ENCODE peak calls at places on chromosomes 4 and X, in six cellular contexts. One of them, this sample, is unnamed.

GRCh38 chr4:13998850-13999249 is 371.3 kb upstream of the BOD1L1 start:
- DNase-seq in AG20443: no peak
- DNase-seq in aorta: no peak
- DNase-seq in activated CD4-positive, alpha-beta T cell treated with anti-CD3 and anti-CD28 coated beads, Interleukin-2, amount 50 U/mL, for 1 hour: no peak
- DNase-seq in T-helper 2 cell: no peak
- DNase-seq in lower lobe of right lung: no peak
- DNase-seq in this sample: no peak

GRCh38 chrX:130173190-130173895 is 1.6 kb downstream of the RAB33A start:
- DNase-seq in AG20443: peak
- DNase-seq in activated CD4-positive, alpha-beta T cell treated with anti-CD3 and anti-CD28 coated beads, Interleukin-2, amount 50 U/mL, for 1 hour: no peak
- DNase-seq in lower lobe of right lung: no peak
- DNase-seq in aorta: no peak
- DNase-seq in T-helper 2 cell: no peak
- DNase-seq in this sample: peak

GRCh38 chrX:72029473-72030411 is 102.0 kb downstream of the RTL5 start:
- DNase-seq in lower lobe of right lung: no peak
- DNase-seq in AG20443: peak
- DNase-seq in activated CD4-positive, alpha-beta T cell treated with anti-CD3 and anti-CD28 coated beads, Interleukin-2, amount 50 U/mL, for 1 hour: no peak
- DNase-seq in T-helper 2 cell: no peak
- DNase-seq in aorta: peak
- DNase-seq in this sample: peak

GRCh38 chr4:175308236-175308635 is 390.1 kb downstream of the ADAM29 start:
- DNase-seq in activated CD4-positive, alpha-beta T cell treated with anti-CD3 and anti-CD28 coated beads, Interleukin-2, amount 50 U/mL, for 1 hour: no peak
- DNase-seq in AG20443: peak
- DNase-seq in T-helper 2 cell: no peak
- DNase-seq in aorta: no peak
- DNase-seq in lower lobe of right lung: no peak
- DNase-seq in this sample: no peak

GRCh38 chr4:2846172-2846571 is 2.5 kb downstream of the ADD1 start:
- DNase-seq in lower lobe of right lung: no peak
- DNase-seq in AG20443: no peak
- DNase-seq in T-helper 2 cell: no peak
- DNase-seq in aorta: no peak
- DNase-seq in activated CD4-positive, alpha-beta T cell treated with anti-CD3 and anti-CD28 coated beads, Interleukin-2, amount 50 U/mL, for 1 hour: no peak
- DNase-seq in this sample: no peak

GRCh38 chr4:183355405-183355804 is 33.2 kb upstream of the CLDN24 start:
- DNase-seq in T-helper 2 cell: no peak
- DNase-seq in activated CD4-positive, alpha-beta T cell treated with anti-CD3 and anti-CD28 coated beads, Interleukin-2, amount 50 U/mL, for 1 hour: no peak
- DNase-seq in lower lobe of right lung: no peak
- DNase-seq in AG20443: peak
- DNase-seq in aorta: no peak
- DNase-seq in this sample: no peak

GRCh38 chr4:154329268-154329858 is 162.2 kb downstream of the DCHS2 start:
- DNase-seq in AG20443: peak
- DNase-seq in activated CD4-positive, alpha-beta T cell treated with anti-CD3 and anti-CD28 coated beads, Interleukin-2, amount 50 U/mL, for 1 hour: no peak
- DNase-seq in T-helper 2 cell: no peak
- DNase-seq in lower lobe of right lung: no peak
- DNase-seq in aorta: no peak
- DNase-seq in this sample: peak

GRCh38 chrX:103431316-103431715 is 55.0 kb downstream of the BEX3 start:
- DNase-seq in lower lobe of right lung: no peak
- DNase-seq in AG20443: peak
- DNase-seq in aorta: no peak
- DNase-seq in activated CD4-positive, alpha-beta T cell treated with anti-CD3 and anti-CD28 coated beads, Interleukin-2, amount 50 U/mL, for 1 hour: no peak
- DNase-seq in T-helper 2 cell: no peak
- DNase-seq in this sample: no peak

GRCh38 chr4:189143255-189143654 is 797.4 kb upstream of the FRG1 start:
- DNase-seq in AG20443: no peak
- DNase-seq in activated CD4-positive, alpha-beta T cell treated with anti-CD3 and anti-CD28 coated beads, Interleukin-2, amount 50 U/mL, for 1 hour: no peak
- DNase-seq in lower lobe of right lung: no peak
- DNase-seq in aorta: no peak
- DNase-seq in T-helper 2 cell: no peak
- DNase-seq in this sample: peak

GRCh38 chr4:47531241-47531953 is 46.3 kb downstream of the ATP10D start:
- DNase-seq in lower lobe of right lung: no peak
- DNase-seq in aorta: no peak
- DNase-seq in activated CD4-positive, alpha-beta T cell treated with anti-CD3 and anti-CD28 coated beads, Interleukin-2, amount 50 U/mL, for 1 hour: peak
- DNase-seq in AG20443: peak
- DNase-seq in T-helper 2 cell: peak
- DNase-seq in this sample: peak

GRCh38 chrX:123626962-123627361 is 105.9 kb downstream of the THOC2 start:
- DNase-seq in AG20443: peak
- DNase-seq in activated CD4-positive, alpha-beta T cell treated with anti-CD3 and anti-CD28 coated beads, Interleukin-2, amount 50 U/mL, for 1 hour: no peak
- DNase-seq in aorta: no peak
- DNase-seq in lower lobe of right lung: no peak
- DNase-seq in T-helper 2 cell: no peak
- DNase-seq in this sample: no peak

GRCh38 chr4:138182838-138183426 is 59.2 kb downstream of the SLC7A11 start:
- DNase-seq in AG20443: peak
- DNase-seq in aorta: no peak
- DNase-seq in T-helper 2 cell: no peak
- DNase-seq in lower lobe of right lung: no peak
- DNase-seq in activated CD4-positive, alpha-beta T cell treated with anti-CD3 and anti-CD28 coated beads, Interleukin-2, amount 50 U/mL, for 1 hour: no peak
- DNase-seq in this sample: peak

GRCh38 chrX:24876782-24877315 is 138.9 kb downstream of the ARX start:
- DNase-seq in activated CD4-positive, alpha-beta T cell treated with anti-CD3 and anti-CD28 coated beads, Interleukin-2, amount 50 U/mL, for 1 hour: no peak
- DNase-seq in T-helper 2 cell: no peak
- DNase-seq in AG20443: no peak
- DNase-seq in aorta: no peak
- DNase-seq in lower lobe of right lung: no peak
- DNase-seq in this sample: no peak

GRCh38 chr4:98601719-98602118 is 56.7 kb downstream of the TSPAN5 start:
- DNase-seq in aorta: no peak
- DNase-seq in lower lobe of right lung: no peak
- DNase-seq in activated CD4-positive, alpha-beta T cell treated with anti-CD3 and anti-CD28 coated beads, Interleukin-2, amount 50 U/mL, for 1 hour: no peak
- DNase-seq in T-helper 2 cell: no peak
- DNase-seq in AG20443: no peak
- DNase-seq in this sample: no peak

GRCh38 chr4:183563874-183564273 is 59.0 kb downstream of the ING2 start:
- DNase-seq in T-helper 2 cell: no peak
- DNase-seq in aorta: no peak
- DNase-seq in AG20443: peak
- DNase-seq in activated CD4-positive, alpha-beta T cell treated with anti-CD3 and anti-CD28 coated beads, Interleukin-2, amount 50 U/mL, for 1 hour: no peak
- DNase-seq in lower lobe of right lung: no peak
- DNase-seq in this sample: no peak

GRCh38 chr4:131721883-131722282 is 1427.2 kb upstream of the PCDH10 start:
- DNase-seq in AG20443: no peak
- DNase-seq in activated CD4-positive, alpha-beta T cell treated with anti-CD3 and anti-CD28 coated beads, Interleukin-2, amount 50 U/mL, for 1 hour: no peak
- DNase-seq in T-helper 2 cell: no peak
- DNase-seq in aorta: no peak
- DNase-seq in lower lobe of right lung: no peak
- DNase-seq in this sample: no peak

GRCh38 chrX:72477787-72478186 is 94.9 kb downstream of the HDAC8 start:
- DNase-seq in T-helper 2 cell: no peak
- DNase-seq in AG20443: no peak
- DNase-seq in activated CD4-positive, alpha-beta T cell treated with anti-CD3 and anti-CD28 coated beads, Interleukin-2, amount 50 U/mL, for 1 hour: no peak
- DNase-seq in aorta: no peak
- DNase-seq in lower lobe of right lung: no peak
- DNase-seq in this sample: no peak

GRCh38 chrX:136577562-136577961 is 45.5 kb downstream of the VGLL1 start:
- DNase-seq in AG20443: peak
- DNase-seq in activated CD4-positive, alpha-beta T cell treated with anti-CD3 and anti-CD28 coated beads, Interleukin-2, amount 50 U/mL, for 1 hour: peak
- DNase-seq in T-helper 2 cell: peak
- DNase-seq in aorta: peak
- DNase-seq in lower lobe of right lung: peak
- DNase-seq in this sample: peak

GRCh38 chr4:138632856-138633255 is 382.7 kb upstream of the NOCT start:
- DNase-seq in aorta: no peak
- DNase-seq in lower lobe of right lung: no peak
- DNase-seq in AG20443: peak
- DNase-seq in activated CD4-positive, alpha-beta T cell treated with anti-CD3 and anti-CD28 coated beads, Interleukin-2, amount 50 U/mL, for 1 hour: no peak
- DNase-seq in T-helper 2 cell: no peak
- DNase-seq in this sample: no peak

GRCh38 chrX:140712413-140713173 is 3.0 kb downstream of the LINC00632 start:
- DNase-seq in lower lobe of right lung: peak
- DNase-seq in activated CD4-positive, alpha-beta T cell treated with anti-CD3 and anti-CD28 coated beads, Interleukin-2, amount 50 U/mL, for 1 hour: peak
- DNase-seq in AG20443: peak
- DNase-seq in aorta: peak
- DNase-seq in T-helper 2 cell: peak
- DNase-seq in this sample: peak

GRCh38 chrX:1162119-1162916 is 50.1 kb downstream of the CRLF2 start:
- DNase-seq in lower lobe of right lung: no peak
- DNase-seq in activated CD4-positive, alpha-beta T cell treated with anti-CD3 and anti-CD28 coated beads, Interleukin-2, amount 50 U/mL, for 1 hour: no peak
- DNase-seq in T-helper 2 cell: no peak
- DNase-seq in aorta: no peak
- DNase-seq in AG20443: no peak
- DNase-seq in this sample: no peak

GRCh38 chr4:39178706-39179105 is 3.6 kb upstream of the WDR19 start:
- DNase-seq in T-helper 2 cell: no peak
- DNase-seq in AG20443: no peak
- DNase-seq in activated CD4-positive, alpha-beta T cell treated with anti-CD3 and anti-CD28 coated beads, Interleukin-2, amount 50 U/mL, for 1 hour: no peak
- DNase-seq in lower lobe of right lung: no peak
- DNase-seq in aorta: no peak
- DNase-seq in this sample: no peak

GRCh38 chrX:34656467-34656841 is 631 bp downstream of the TMEM47 start:
- DNase-seq in lower lobe of right lung: no peak
- DNase-seq in AG20443: peak
- DNase-seq in activated CD4-positive, alpha-beta T cell treated with anti-CD3 and anti-CD28 coated beads, Interleukin-2, amount 50 U/mL, for 1 hour: no peak
- DNase-seq in T-helper 2 cell: no peak
- DNase-seq in aorta: peak
- DNase-seq in this sample: peak

GRCh38 chrX:70481424-70481823 is 36.8 kb downstream of the DLG3 start:
- DNase-seq in activated CD4-positive, alpha-beta T cell treated with anti-CD3 and anti-CD28 coated beads, Interleukin-2, amount 50 U/mL, for 1 hour: no peak
- DNase-seq in T-helper 2 cell: no peak
- DNase-seq in aorta: no peak
- DNase-seq in lower lobe of right lung: no peak
- DNase-seq in AG20443: no peak
- DNase-seq in this sample: no peak

GRCh38 chr4:26873391-26874026 is 12.9 kb downstream of the STIM2 start:
- DNase-seq in aorta: no peak
- DNase-seq in lower lobe of right lung: no peak
- DNase-seq in T-helper 2 cell: no peak
- DNase-seq in AG20443: no peak
- DNase-seq in activated CD4-positive, alpha-beta T cell treated with anti-CD3 and anti-CD28 coated beads, Interleukin-2, amount 50 U/mL, for 1 hour: peak
- DNase-seq in this sample: no peak

GRCh38 chrX:45400380-45400779 is 199.7 kb upstream of the DIPK2B start:
- DNase-seq in activated CD4-positive, alpha-beta T cell treated with anti-CD3 and anti-CD28 coated beads, Interleukin-2, amount 50 U/mL, for 1 hour: no peak
- DNase-seq in aorta: no peak
- DNase-seq in AG20443: peak
- DNase-seq in T-helper 2 cell: no peak
- DNase-seq in lower lobe of right lung: no peak
- DNase-seq in this sample: peak

GRCh38 chr4:105624530-105624929 is 72.1 kb downstream of the ARHGEF38 start:
- DNase-seq in aorta: no peak
- DNase-seq in lower lobe of right lung: no peak
- DNase-seq in AG20443: peak
- DNase-seq in activated CD4-positive, alpha-beta T cell treated with anti-CD3 and anti-CD28 coated beads, Interleukin-2, amount 50 U/mL, for 1 hour: no peak
- DNase-seq in T-helper 2 cell: no peak
- DNase-seq in this sample: peak

GRCh38 chrX:12446342-12447075 is 308.2 kb downstream of the FRMPD4 start:
- DNase-seq in aorta: no peak
- DNase-seq in lower lobe of right lung: no peak
- DNase-seq in AG20443: no peak
- DNase-seq in T-helper 2 cell: no peak
- DNase-seq in activated CD4-positive, alpha-beta T cell treated with anti-CD3 and anti-CD28 coated beads, Interleukin-2, amount 50 U/mL, for 1 hour: no peak
- DNase-seq in this sample: peak

GRCh38 chr4:122612540-122612939 is 8.3 kb downstream of the IL21 start:
- DNase-seq in AG20443: no peak
- DNase-seq in aorta: no peak
- DNase-seq in T-helper 2 cell: no peak
- DNase-seq in lower lobe of right lung: no peak
- DNase-seq in activated CD4-positive, alpha-beta T cell treated with anti-CD3 and anti-CD28 coated beads, Interleukin-2, amount 50 U/mL, for 1 hour: no peak
- DNase-seq in this sample: peak

GRCh38 chrX:118595501-118596042 is 100.0 kb downstream of the DOCK11 start:
- DNase-seq in AG20443: no peak
- DNase-seq in lower lobe of right lung: no peak
- DNase-seq in T-helper 2 cell: no peak
- DNase-seq in activated CD4-positive, alpha-beta T cell treated with anti-CD3 and anti-CD28 coated beads, Interleukin-2, amount 50 U/mL, for 1 hour: no peak
- DNase-seq in aorta: no peak
- DNase-seq in this sample: no peak